ENCODE peak calls at places on chromosome 5, in eight cellular contexts. C is astrocyte of the spinal cord, Q is retina, S is HTR-8/SVneo, D is AG09319, M is activated gamma-delta T cell treated with Interleukin-2 at 50 U/mL for 16 hours, I is SW480, E is hypothalamus. N is an unnamed sample.

GRCh38 chr5:40385544-40385943 is 294.2 kb upstream of the PTGER4 start:
- DNase-seq in M (no peak), D (no peak), E (no peak), S (no peak), C (peak), Q (no peak), I (no peak), N (no peak)

GRCh38 chr5:1291611-1292080 is 3.2 kb downstream of the TERT start:
- DNase-seq in Q (no peak), S (no peak), M (no peak), E (no peak), C (no peak), D (no peak), I (peak), N (no peak)

GRCh38 chr5:91188755-91189154 is 194.4 kb downstream of the ARRDC3 start:
- DNase-seq in C (no peak), S (no peak), D (no peak), I (no peak), Q (no peak), M (no peak), E (no peak), N (no peak)

GRCh38 chr5:169296456-169297220 is 4.3 kb downstream of the SLIT3 start:
- DNase-seq in C (peak), S (peak), M (no peak), E (no peak), Q (no peak), D (peak), I (peak), N (no peak)

GRCh38 chr5:61675015-61675692 is 343.1 kb downstream of the ZSWIM6 start:
- DNase-seq in Q (peak), E (no peak), C (no peak), I (peak), D (no peak), S (no peak), M (no peak), N (no peak)

GRCh38 chr5:118224546-118224945 is 763.8 kb downstream of the DTWD2 start:
- DNase-seq in C (peak), I (peak), E (no peak), M (no peak), S (peak), D (no peak), Q (no peak), N (no peak)

GRCh38 chr5:4862500-4862899 is 277.6 kb upstream of the ADAMTS16 start:
- DNase-seq in S (peak), I (peak), Q (no peak), C (peak), M (no peak), D (no peak), E (no peak), N (no peak)

GRCh38 chr5:65742565-65743231 is 20.7 kb downstream of the NLN start:
- DNase-seq in D (peak), I (peak), Q (no peak), C (peak), S (peak), E (no peak), M (no peak), N (peak)

GRCh38 chr5:13957032-13957645 is 12.7 kb upstream of the DNAH5 start:
- DNase-seq in M (no peak), Q (peak), D (peak), I (peak), C (peak), S (peak), E (no peak), N (peak)

GRCh38 chr5:73370620-73371583 is 77.7 kb downstream of the FOXD1 start:
- DNase-seq in Q (no peak), D (peak), M (no peak), C (peak), E (no peak), I (peak), S (peak), N (peak)

GRCh38 chr5:6638236-6638635 is 5.0 kb downstream of the SRD5A1 start:
- DNase-seq in M (no peak), E (no peak), C (no peak), Q (no peak), I (no peak), S (no peak), D (no peak), N (no peak)

GRCh38 chr5:135033026-135033861 is 784 bp downstream of the PITX1 start:
- DNase-seq in S (no peak), I (peak), C (peak), D (no peak), E (no peak), M (no peak), Q (peak), N (no peak)

GRCh38 chr5:173868096-173868879 is 19.9 kb upstream of the CPEB4 start:
- DNase-seq in D (no peak), Q (no peak), E (no peak), C (peak), M (no peak), I (no peak), S (peak), N (no peak)

GRCh38 chr5:170757182-170757601 is 26.3 kb upstream of the GABRP start:
- DNase-seq in D (no peak), E (no peak), M (no peak), Q (no peak), S (peak), C (peak), I (peak), N (no peak)

GRCh38 chr5:139456776-139457175 is 5.8 kb downstream of the ECSCR start:
- DNase-seq in M (no peak), I (no peak), E (no peak), S (no peak), C (no peak), D (no peak), Q (no peak), N (no peak)

N was measured in hepatic stellate cell.